ENCODE peak calls at places on chromosomes 6 and 20, in four cellular contexts. U, G, D and S are unnamed samples. For H3K4me1, the result is how much of the 10 kb centered on the place peaks cover.

GRCh38 chr6:94213176-94213575 is 793.8 kb upstream of the EPHA7 start:
- DNase-seq in U (no peak), G (no peak), D (no peak), S (no peak)

GRCh38 chr6:6912841-6913240 is 194.9 kb upstream of the RREB1 start:
- DNase-seq in U (no peak), G (no peak), D (no peak), S (no peak)

GRCh38 chr6:64732888-64733287 is 974.1 kb downstream of the EYS start:
- DNase-seq in U (no peak), G (no peak), D (no peak), S (no peak)

GRCh38 chr20:20815711-20816455 is 103.4 kb upstream of the RALGAPA2 start:
- DNase-seq in U (no peak), G (no peak), D (no peak), S (no peak)

GRCh38 chr6:128017288-128017687 is 116.4 kb upstream of the THEMIS start:
- DNase-seq in U (no peak), G (no peak), D (no peak), S (no peak)

GRCh38 chr6:68343901-68344300 is 291.2 kb upstream of the ADGRB3 start:
- DNase-seq in U (no peak), G (peak), D (peak), S (peak)

GRCh38 chr6:41286544-41287346 is at the start of gene TREM1:
- DNase-seq in U (peak), G (peak), D (peak), S (no peak)

GRCh38 chr20:36585410-36586125 is 12.2 kb downstream of the TGIF2 start:
- DNase-seq in U (no peak), G (no peak), D (peak), S (peak)

GRCh38 chr6:90446164-90446563 is 140.7 kb downstream of the MAP3K7 start:
- DNase-seq in U (no peak), G (no peak), D (no peak), S (no peak)

GRCh38 chr20:58833921-58834320 is 16.8 kb downstream of the GNAS-AS1 start:
- DNase-seq in U (no peak), G (no peak), D (no peak), S (no peak)

GRCh38 chr6:158039571-158040050 is 57.9 kb downstream of the SYNJ2 start:
- DNase-seq in U (peak), G (no peak), D (no peak), S (no peak)

GRCh38 chr6:150334790-150335783 is 33.7 kb upstream of the IYD start:
- DNase-seq in U (no peak), G (peak), D (peak), S (peak)

GRCh38 chr6:126176266-126176665 is 163.6 kb upstream of the CENPW start:
- DNase-seq in U (no peak), G (no peak), D (peak), S (no peak)

GRCh38 chr20:4150095-4150492 is 134.7 kb upstream of the RNF24 start:
- DNase-seq in U (no peak), G (peak), D (peak), S (no peak)

GRCh38 chr6:42200035-42200434 is 5.3 kb upstream of the GUCA1B start:
- DNase-seq in U (no peak), G (no peak), D (peak), S (no peak)

GRCh38 chr6:12605888-12606345 is 110.7 kb upstream of the PHACTR1 start:
- DNase-seq in U (no peak), G (peak), D (peak), S (peak)

GRCh38 chr6:46821348-46821992 is 28.3 kb downstream of the MEP1A start:
- DNase-seq in U (no peak), G (no peak), D (no peak), S (no peak)

DNA sequence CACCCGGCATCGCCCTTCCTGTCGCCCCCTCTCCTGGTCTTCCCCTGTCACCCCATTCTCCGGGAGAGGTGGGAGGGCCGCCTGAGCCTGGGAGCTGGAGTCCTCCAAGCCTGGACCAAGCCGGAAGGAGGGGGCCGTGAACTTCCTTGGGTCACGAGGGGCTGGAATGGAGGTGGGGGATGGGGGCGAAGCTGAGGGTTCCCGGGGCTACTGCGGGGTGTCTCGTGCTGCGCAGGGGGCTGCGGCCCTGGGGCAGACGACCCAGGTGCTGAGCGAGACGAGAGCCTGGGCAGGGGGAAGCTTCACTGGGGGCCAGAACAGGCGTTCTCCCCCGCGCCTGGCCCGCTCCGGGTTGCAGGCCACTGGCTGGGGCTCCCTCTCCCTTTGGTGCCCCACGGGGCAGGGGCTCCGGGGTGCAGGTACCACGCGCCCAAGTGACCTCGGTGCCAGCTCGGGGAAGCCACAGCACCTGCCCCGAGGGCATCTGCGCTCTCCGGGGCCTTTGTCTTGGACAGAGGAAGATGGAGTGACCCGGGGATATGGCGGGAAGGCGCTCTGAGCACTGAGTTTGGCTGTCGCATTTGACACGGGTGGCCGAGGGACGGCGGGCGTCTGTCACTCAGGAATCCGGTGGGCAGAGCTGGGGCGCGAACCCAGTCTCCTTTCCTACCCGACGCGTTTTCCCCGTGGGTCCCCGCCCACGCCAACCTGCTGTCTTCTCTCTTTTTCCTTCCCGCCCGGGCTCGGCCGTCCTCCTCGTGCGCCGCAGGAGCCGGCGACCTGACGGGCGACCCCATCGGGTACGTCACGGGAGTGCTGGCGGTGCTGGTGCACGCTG is 1.2 kb downstream of the SLC35D3 start:
- DNase-seq in U (no peak), G (no peak), D (peak), S (no peak)
- H3K4me3 ChIP-seq in U (peak), G (no peak), D (no peak), S (no peak)

GRCh38 chr20:50655325-50655880 is 35.9 kb downstream of the RIPOR3 start:
- DNase-seq in U (peak), G (peak), D (peak), S (peak)
- H3K4me1 ChIP-seq in U (under half), G (under half), D (under half), S (under half)

GRCh38 chr6:151763303-151763702 is 44.2 kb upstream of the ESR1 start:
- DNase-seq in U (no peak), G (no peak), D (peak), S (no peak)
- H3K4me3 ChIP-seq in U (peak), G (no peak), D (peak), S (no peak)

DNA sequence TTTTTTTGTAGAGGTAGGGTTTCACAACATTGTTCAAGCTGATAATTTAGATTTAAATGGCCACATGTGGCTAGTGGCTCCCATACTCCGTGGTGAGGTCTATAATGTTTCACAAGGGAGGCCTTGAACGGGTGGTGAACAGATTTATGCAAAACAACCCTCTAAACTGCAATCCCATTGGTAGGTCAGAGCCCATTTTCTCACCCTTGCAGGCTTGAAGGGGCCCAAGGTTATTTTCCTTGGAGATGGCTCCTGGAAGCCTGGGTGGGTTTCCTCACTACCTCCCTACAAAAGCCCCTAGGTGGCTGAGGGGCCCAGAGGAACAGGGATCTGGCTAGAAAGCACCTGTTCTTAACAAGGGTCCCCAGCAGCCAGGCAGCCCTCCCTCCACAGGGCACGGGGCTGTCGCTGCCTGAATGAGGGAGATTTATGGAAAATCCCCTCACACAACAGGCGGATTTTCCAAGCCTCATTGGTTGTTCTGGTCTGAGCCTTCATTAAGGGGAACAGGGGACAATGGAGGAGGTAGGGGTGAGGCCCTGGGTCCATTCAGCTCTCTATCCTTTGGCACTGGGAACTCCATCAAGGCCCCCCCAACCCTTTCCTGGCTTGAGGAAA is 64.6 kb downstream of the VEGFA start:
- DNase-seq in U (no peak), G (no peak), D (no peak), S (no peak)
- H3K4me1 ChIP-seq in U (under half), G (under half), D (under half), S (half or more)

DNA sequence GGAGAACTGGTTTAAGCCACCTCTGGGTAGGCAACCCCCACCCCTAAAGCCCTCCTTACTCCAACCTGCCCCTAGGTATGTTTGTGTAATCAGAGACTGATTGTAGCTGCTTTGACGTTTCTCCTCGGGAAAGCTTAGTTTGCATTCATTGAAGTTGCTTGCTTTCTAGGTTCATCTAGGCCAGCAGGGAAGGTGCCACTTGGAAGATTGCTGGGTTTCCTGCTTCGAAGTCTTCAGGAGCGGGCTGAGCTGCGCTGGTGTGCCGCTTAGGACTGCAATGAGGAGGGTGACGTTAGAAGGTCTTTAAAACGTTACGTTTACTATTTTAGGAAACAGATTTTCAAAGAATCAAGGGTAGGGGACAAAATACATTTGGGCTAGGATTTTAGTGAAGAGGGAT is 92.8 kb upstream of the PRDM1 start:
- DNase-seq in U (no peak), G (no peak), D (no peak), S (no peak)
- H3K4me3 ChIP-seq in U (peak), G (no peak), D (peak), S (no peak)

GRCh38 chr20:13333793-13334192 is 112.7 kb downstream of the ISM1 start:
- DNase-seq in U (no peak), G (no peak), D (no peak), S (no peak)
- H3K4me1 ChIP-seq in U (under half), G (under half), D (under half), S (under half)